ENCODE peak calls at places on chromosomes 16 and 17, in nine cellular contexts. D is suprapubic skin, L is transverse colon, Z is breast epithelium, Q is prostate gland, T is stomach, Y is GM23338, R is HCT116, E is Panc1. P is an unnamed sample.

GRCh38 chr16:8137581-8137980 is 452.7 kb downstream of the TMEM114 start:
- DNase-seq in D (no peak), Y (peak), R (no peak), E (no peak), T (no peak), Q (no peak), L (no peak), Z (no peak), P (no peak)

GRCh38 chr16:66871840-66872239 is 8.5 kb upstream of the PDP2 start:
- DNase-seq in Q (no peak), E (no peak), R (no peak), Z (no peak), L (peak), Y (no peak), T (no peak), D (no peak), P (no peak)

GRCh38 chr16:89045181-89045815 is 48.4 kb upstream of the ACSF3 start:
- DNase-seq in Q (no peak), D (no peak), E (no peak), T (no peak), Z (no peak), Y (no peak), L (no peak), R (no peak), P (no peak)

GRCh38 chr17:83083368-83084201 is 4.2 kb downstream of the METRNL start:
- DNase-seq in L (no peak), T (no peak), Y (peak), R (no peak), E (no peak), D (no peak), Q (no peak), Z (no peak), P (no peak)

GRCh38 chr16:74257061-74257460 is 39.6 kb upstream of the PSMD7 start:
- DNase-seq in Y (no peak), Z (no peak), D (no peak), E (no peak), T (no peak), R (no peak), Q (no peak), L (no peak), P (no peak)

GRCh38 chr17:78351449-78352006 is 8.3 kb downstream of the SOCS3 start:
- DNase-seq in Z (peak), T (peak), L (peak), Y (peak), R (no peak), D (peak), E (no peak), Q (peak), P (peak)

GRCh38 chr16:84611041-84611440 is 6.8 kb downstream of the COTL1 start:
- DNase-seq in E (no peak), Q (no peak), R (no peak), Y (no peak), Z (no peak), D (no peak), T (no peak), L (no peak), P (no peak)

GRCh38 chr17:36722121-36722902 is 120.9 kb downstream of the MRM1 start:
- DNase-seq in Y (peak), T (peak), R (no peak), E (no peak), Q (peak), Z (no peak), D (no peak), L (peak), P (no peak)

GRCh38 chr17:66578781-66579489 is 256.0 kb upstream of the CACNG5 start:
- DNase-seq in E (no peak), Z (no peak), T (no peak), D (peak), Y (no peak), Q (no peak), L (no peak), R (no peak), P (no peak)

GRCh38 chr16:4611337-4612023 is 3.2 kb downstream of the UBALD1 start:
- DNase-seq in R (no peak), Z (no peak), D (no peak), T (no peak), Q (no peak), Y (no peak), E (no peak), L (peak), P (no peak)

GRCh38 chr17:63446981-63447687 is 1.0 kb upstream of the CYB561 start:
- DNase-seq in T (peak), Z (no peak), D (no peak), Y (peak), Q (peak), L (peak), E (no peak), R (no peak), P (no peak)

GRCh38 chr16:23174622-23175021 is 7.9 kb upstream of the SCNN1G start:
- DNase-seq in R (no peak), L (no peak), Y (peak), D (no peak), T (no peak), E (no peak), Q (no peak), Z (no peak), P (no peak)

GRCh38 chr16:48558269-48558915 is 51.6 kb downstream of the N4BP1 start:
- DNase-seq in Q (no peak), E (no peak), D (no peak), Z (no peak), R (no peak), T (no peak), L (no peak), Y (no peak), P (no peak)

GRCh38 chr16:4664538-4665418 is 28.6 kb upstream of the NUDT16L1 start:
- DNase-seq in Z (no peak), L (peak), E (no peak), R (no peak), T (peak), Y (no peak), Q (no peak), D (no peak), P (no peak)

GRCh38 chr17:1060991-1061390 is 64.1 kb downstream of the TIMM22 start:
- DNase-seq in D (no peak), R (peak), Q (no peak), Y (no peak), L (peak), Z (no peak), T (peak), E (peak), P (no peak)

GRCh38 chr17:51045616-51046526 is 74.8 kb downstream of the SPAG9 start:
- DNase-seq in D (no peak), Z (no peak), R (no peak), E (no peak), Y (peak), T (no peak), L (no peak), Q (no peak), P (no peak)

GRCh38 chr17:40325156-40326013 is 16.4 kb downstream of the RARA start:
- DNase-seq in Q (no peak), T (no peak), Z (no peak), E (no peak), R (no peak), L (no peak), Y (no peak), D (no peak), P (no peak)

GRCh38 chr17:75516619-75517276 is 420 bp downstream of the TSEN54 start:
- DNase-seq in E (no peak), Y (peak), T (no peak), Z (no peak), R (no peak), D (no peak), L (peak), Q (no peak), P (no peak)

GRCh38 chr17:70906808-70907207 is 737.5 kb downstream of the KCNJ2 start:
- DNase-seq in R (no peak), L (no peak), D (no peak), Z (no peak), Q (no peak), E (no peak), T (no peak), Y (peak), P (no peak)

GRCh38 chr16:25713785-25714570 is 22.2 kb downstream of the HS3ST4 start:
- DNase-seq in R (no peak), D (no peak), Y (no peak), E (no peak), Z (no peak), Q (no peak), T (no peak), L (no peak), P (no peak)

GRCh38 chr16:66263168-66263972 is 103.1 kb upstream of the CDH5 start:
- DNase-seq in L (no peak), Q (no peak), Z (no peak), Y (no peak), R (no peak), D (peak), E (no peak), T (no peak), P (no peak)

GRCh38 chr16:71965223-71965622 is 35.0 kb downstream of the PKD1L3 start:
- DNase-seq in Y (no peak), D (no peak), R (no peak), L (no peak), Z (no peak), E (no peak), T (no peak), Q (no peak), P (no peak)

GRCh38 chr17:19262650-19263620 is 25.8 kb downstream of the EPN2 start:
- DNase-seq in R (no peak), E (no peak), Y (no peak), T (no peak), Q (no peak), Z (no peak), D (no peak), L (no peak), P (no peak)

GRCh38 chr16:30977502-30977901 is 7.5 kb upstream of the HSD3B7 start:
- DNase-seq in Y (peak), L (no peak), R (no peak), T (no peak), E (no peak), Q (no peak), Z (no peak), D (no peak), P (no peak)

GRCh38 chr16:64455275-64455674 is 666.6 kb downstream of the CDH11 start:
- DNase-seq in L (no peak), R (no peak), T (no peak), Q (no peak), Y (no peak), D (no peak), Z (no peak), E (no peak), P (no peak)

GRCh38 chr17:39144414-39144813 is 7.0 kb downstream of the PLXDC1 start:
- DNase-seq in T (peak), Z (peak), E (no peak), R (no peak), Q (peak), Y (no peak), D (peak), L (peak), P (peak)

GRCh38 chr17:72802726-72803125 is 289.8 kb downstream of the SLC39A11 start:
- DNase-seq in R (no peak), Z (no peak), E (no peak), Y (no peak), T (no peak), Q (no peak), L (no peak), D (no peak), P (no peak)

GRCh38 chr17:17298108-17298507 is 5.1 kb upstream of the NT5M start:
- DNase-seq in T (no peak), Y (no peak), D (no peak), R (no peak), Q (no peak), Z (no peak), E (no peak), L (no peak), P (no peak)

GRCh38 chr16:89791278-89791995 is 25.0 kb downstream of the FANCA start:
- DNase-seq in L (no peak), R (no peak), D (no peak), Z (no peak), Q (no peak), T (no peak), E (no peak), Y (no peak), P (no peak)

GRCh38 chr17:80591788-80592187 is 47.1 kb downstream of the RPTOR start:
- DNase-seq in D (no peak), Y (no peak), T (no peak), Z (no peak), L (no peak), Q (no peak), R (no peak), E (no peak), P (no peak)

GRCh38 chr16:86171329-86171728 is 272.4 kb downstream of the IRF8 start:
- DNase-seq in L (no peak), Q (no peak), T (no peak), R (no peak), Z (no peak), Y (no peak), E (no peak), D (no peak), P (no peak)

GRCh38 chr17:67068999-67069398 is 24.6 kb downstream of the CACNG1 start:
- DNase-seq in T (no peak), L (no peak), Q (no peak), D (no peak), R (no peak), Z (no peak), Y (no peak), E (no peak), P (no peak)

GRCh38 chr17:63275318-63275967 is 170.7 kb downstream of the CYB561 start:
- DNase-seq in D (no peak), T (no peak), L (no peak), Z (no peak), Y (no peak), Q (no peak), R (peak), E (peak), P (no peak)

GRCh38 chr16:3017806-3018506 is at the start of gene CLDN6:
- DNase-seq in T (no peak), D (no peak), Y (peak), R (no peak), Z (no peak), Q (no peak), L (peak), E (no peak), P (no peak)
- TF ChIP-seq POLR2AphosphoS5 in T (no peak), D (no peak), Y (peak), R (no peak), Z (no peak), Q (no peak), L (no peak), E (no peak), P (no peak)

GRCh38 chr16:47204736-47205499 is 61.2 kb upstream of the NETO2 start:
- DNase-seq in R (no peak), Q (no peak), L (no peak), Y (peak), D (no peak), E (no peak), Z (no peak), T (no peak), P (no peak)
- TF ChIP-seq CTCF in R (no peak), Q (no peak), L (no peak), Y (no peak), D (no peak), E (peak), Z (no peak), T (no peak), P (no peak)

DNA sequence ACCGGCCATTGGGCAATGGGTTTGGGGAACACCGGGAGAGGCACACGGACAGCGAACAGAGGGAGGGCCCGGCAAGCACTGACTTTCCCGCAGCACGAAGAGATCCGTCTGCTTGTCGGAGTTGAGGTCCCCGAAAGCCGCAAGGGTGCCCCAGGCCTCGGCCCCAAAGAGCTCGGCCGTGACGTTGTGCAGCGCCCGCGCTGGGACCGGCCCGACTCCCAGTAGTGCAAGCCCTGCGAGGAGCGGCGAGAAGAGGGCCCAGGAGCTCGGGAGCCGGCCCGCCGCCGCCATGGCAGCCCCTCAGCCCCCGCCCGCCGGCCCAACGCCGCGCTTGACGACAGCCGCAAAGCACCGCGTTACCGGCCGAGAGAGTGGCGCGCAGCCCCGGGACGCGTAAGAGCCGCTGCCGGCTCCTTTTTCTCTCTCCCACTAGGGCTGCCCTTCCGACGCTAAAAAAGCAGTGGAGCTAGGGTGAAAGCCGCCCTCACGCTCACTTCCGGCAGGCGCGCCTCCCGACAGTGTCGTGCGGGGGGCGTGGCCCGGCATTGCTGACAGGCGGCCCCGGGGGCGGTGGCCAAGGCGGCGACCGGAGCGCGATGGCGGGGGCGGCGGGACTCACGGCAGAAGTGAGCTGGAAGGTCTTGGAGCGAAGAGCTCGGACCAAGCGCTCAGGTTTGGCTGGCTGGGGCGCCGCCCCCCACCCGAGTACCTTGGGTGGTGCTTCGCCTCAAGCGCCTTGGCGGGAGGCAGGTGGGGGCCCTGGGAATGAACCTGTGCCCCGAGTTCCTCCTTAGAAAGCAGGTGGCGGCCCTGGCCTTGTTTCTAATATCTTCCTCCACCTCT is at the start of the genes ITFG1 and PHKB:
- DNase-seq in Q (peak), R (peak), L (peak), Y (peak), Z (peak), T (peak), D (peak), E (no peak), P (peak)
- TF ChIP-seq POLR2AphosphoS5 in Q (peak), R (peak), L (peak), Y (peak), Z (peak), T (peak), D (peak), E (no peak), P (peak)

GRCh38 chr17:2400877-2401425 is at the start of gene MNT:
- DNase-seq in E (no peak), Z (peak), Y (peak), T (peak), Q (peak), D (peak), R (peak), L (peak), P (peak)
- TF ChIP-seq CTCF in E (no peak), Z (no peak), Y (no peak), T (no peak), Q (no peak), D (no peak), R (no peak), L (no peak), P (peak)

GRCh38 chr17:55784666-55785065 is 33.8 kb downstream of the PCTP start:
- DNase-seq in Q (no peak), T (no peak), L (no peak), Z (no peak), Y (no peak), R (no peak), D (no peak), E (no peak), P (no peak)

GRCh38 chr17:55785181-55785580 is 34.3 kb downstream of the PCTP start:
- DNase-seq in Z (no peak), Q (no peak), T (no peak), R (no peak), E (no peak), L (no peak), Y (no peak), D (no peak), P (no peak)

GRCh38 chr17:55778389-55779118 is 27.7 kb downstream of the PCTP start:
- DNase-seq in D (no peak), T (no peak), Q (no peak), R (no peak), L (no peak), Y (no peak), Z (no peak), E (no peak), P (no peak)

DNA sequence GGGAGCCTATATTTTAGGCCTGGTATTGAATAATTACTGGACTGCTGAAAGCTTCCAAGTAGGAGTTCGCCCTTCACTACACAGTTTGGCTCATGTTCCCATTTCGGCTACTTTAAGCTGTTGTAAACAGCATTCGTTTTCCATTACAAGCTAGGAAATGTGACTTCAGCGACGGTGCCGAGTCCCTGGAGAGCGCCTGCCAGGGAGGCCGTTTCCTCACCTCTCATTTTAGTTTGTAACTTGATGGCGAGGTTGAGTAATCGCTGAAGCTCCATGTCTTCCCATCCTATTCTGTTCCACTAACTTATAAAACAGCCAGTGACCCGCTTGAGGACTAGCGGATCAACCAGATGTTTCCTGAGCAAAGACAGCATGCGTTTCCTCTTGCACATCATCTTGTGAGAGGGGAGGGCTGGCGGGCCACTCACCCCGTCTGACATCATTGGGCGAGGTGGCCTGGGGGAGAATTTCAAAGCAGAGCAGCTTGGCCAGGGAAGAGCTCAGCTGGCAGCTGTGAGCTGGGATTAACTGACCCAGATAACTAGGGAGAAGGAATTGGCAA is 32.9 kb downstream of the PCTP start:
- DNase-seq in Y (no peak), E (no peak), D (peak), Q (no peak), R (no peak), L (peak), Z (no peak), T (peak), P (peak)
- TF ChIP-seq POLR2AphosphoS5 in Y (no peak), E (no peak), D (peak), Q (no peak), R (no peak), L (no peak), Z (no peak), T (peak), P (peak)